ENCODE peak calls at places on chromosomes 16 and 17, in four cellular contexts. One of them, this sample, is unnamed. For H3K36me3, the result is how much of the 10 kb centered on the place peaks cover.

GRCh38 chr16:66878067-66878466 is 2.2 kb upstream of the PDP2 start:
- DNase-seq in Panc1: no peak
- DNase-seq in Karpas-422: no peak
- DNase-seq in fibroblast of lung: no peak
- DNase-seq in this sample: no peak

GRCh38 chr17:49390548-49391324 is 23.9 kb downstream of the PHB1 start:
- DNase-seq in Panc1: no peak
- DNase-seq in Karpas-422: peak
- DNase-seq in fibroblast of lung: no peak
- DNase-seq in this sample: no peak

GRCh38 chr16:6977906-6978305 is 354.7 kb upstream of the RBFOX1 start:
- DNase-seq in Panc1: no peak
- DNase-seq in Karpas-422: no peak
- DNase-seq in fibroblast of lung: no peak
- DNase-seq in this sample: no peak

GRCh38 chr17:66426397-66427033 is 124.1 kb downstream of the PRKCA start:
- DNase-seq in Panc1: no peak
- DNase-seq in Karpas-422: peak
- DNase-seq in fibroblast of lung: peak
- DNase-seq in this sample: peak

GRCh38 chr16:64380751-64381150 is 741.1 kb downstream of the CDH11 start:
- DNase-seq in Panc1: no peak
- DNase-seq in Karpas-422: no peak
- DNase-seq in fibroblast of lung: no peak
- DNase-seq in this sample: no peak

GRCh38 chr16:85064186-85064585 is 36.6 kb downstream of the KIAA0513 start:
- DNase-seq in Panc1: no peak
- DNase-seq in Karpas-422: no peak
- DNase-seq in fibroblast of lung: no peak
- DNase-seq in this sample: no peak

GRCh38 chr17:72512649-72513556 is 392.1 kb downstream of the SOX9 start:
- DNase-seq in Panc1: no peak
- DNase-seq in Karpas-422: peak
- DNase-seq in fibroblast of lung: no peak
- DNase-seq in this sample: no peak

GRCh38 chr17:82752371-82753200 is 721 bp downstream of the TBCD start:
- DNase-seq in Panc1: no peak
- DNase-seq in Karpas-422: peak
- DNase-seq in fibroblast of lung: no peak
- DNase-seq in this sample: no peak

GRCh38 chr17:59814685-59815084 is 78.1 kb downstream of the TUBD1 start:
- DNase-seq in Panc1: no peak
- DNase-seq in Karpas-422: peak
- DNase-seq in fibroblast of lung: peak
- DNase-seq in this sample: no peak

GRCh38 chr16:25691519-25692091 is at the start of gene HS3ST4:
- DNase-seq in Panc1: no peak
- DNase-seq in Karpas-422: no peak
- DNase-seq in fibroblast of lung: no peak
- DNase-seq in this sample: no peak

GRCh38 chr17:56936697-56937322 is 23.0 kb upstream of the TRIM25 start:
- DNase-seq in Panc1: no peak
- DNase-seq in Karpas-422: no peak
- DNase-seq in fibroblast of lung: no peak
- DNase-seq in this sample: no peak

GRCh38 chr16:48393843-48394703 is 8.9 kb upstream of the SIAH1 start:
- DNase-seq in Panc1: no peak
- DNase-seq in Karpas-422: no peak
- DNase-seq in fibroblast of lung: peak
- DNase-seq in this sample: no peak

GRCh38 chr16:81445143-81445922 is 725 bp downstream of the CMIP start:
- DNase-seq in Panc1: no peak
- DNase-seq in Karpas-422: peak
- DNase-seq in fibroblast of lung: no peak
- DNase-seq in this sample: peak

GRCh38 chr17:15782809-15783208 is 50.7 kb downstream of the TBC1D26 start:
- DNase-seq in Panc1: no peak
- DNase-seq in Karpas-422: no peak
- DNase-seq in fibroblast of lung: peak
- DNase-seq in this sample: no peak

GRCh38 chr16:88534731-88535141 is 35.5 kb upstream of the ZC3H18 start:
- DNase-seq in Panc1: no peak
- DNase-seq in Karpas-422: peak
- DNase-seq in fibroblast of lung: peak
- DNase-seq in this sample: no peak

GRCh38 chr17:61634942-61635538 is 44.0 kb upstream of the NACA2 start:
- DNase-seq in Panc1: no peak
- DNase-seq in Karpas-422: peak
- DNase-seq in fibroblast of lung: no peak
- DNase-seq in this sample: no peak

GRCh38 chr17:4161179-4161559 is 18.2 kb downstream of the CYB5D2 start:
- DNase-seq in Panc1: peak
- DNase-seq in Karpas-422: no peak
- DNase-seq in fibroblast of lung: peak
- DNase-seq in this sample: no peak

GRCh38 chr16:85357924-85358505 is 245.7 kb upstream of the CIBAR2 start:
- DNase-seq in Panc1: no peak
- DNase-seq in Karpas-422: no peak
- DNase-seq in fibroblast of lung: no peak
- DNase-seq in this sample: no peak

GRCh38 chr17:29683481-29683880 is 60.8 kb upstream of the CORO6 start:
- DNase-seq in Panc1: no peak
- DNase-seq in Karpas-422: no peak
- DNase-seq in fibroblast of lung: no peak
- DNase-seq in this sample: no peak

GRCh38 chr17:77644981-77645380 is 313.5 kb upstream of the TNRC6C start:
- DNase-seq in Panc1: no peak
- DNase-seq in Karpas-422: no peak
- DNase-seq in fibroblast of lung: no peak
- DNase-seq in this sample: peak

GRCh38 chr16:56370836-56371235 is 54.5 kb downstream of the AMFR start:
- DNase-seq in Panc1: no peak
- DNase-seq in Karpas-422: no peak
- DNase-seq in fibroblast of lung: peak
- DNase-seq in this sample: no peak

GRCh38 chr17:73787036-73787720 is 142.9 kb upstream of the SDK2 start:
- DNase-seq in Panc1: no peak
- DNase-seq in Karpas-422: no peak
- DNase-seq in fibroblast of lung: no peak
- DNase-seq in this sample: no peak

GRCh38 chr16:286491-287297 is 3.7 kb downstream of the PDIA2 start:
- DNase-seq in Panc1: no peak
- DNase-seq in Karpas-422: no peak
- DNase-seq in fibroblast of lung: no peak
- DNase-seq in this sample: no peak

GRCh38 chr16:289395-289997 is 6.5 kb downstream of the PDIA2 start:
- DNase-seq in Panc1: no peak
- DNase-seq in Karpas-422: no peak
- DNase-seq in fibroblast of lung: no peak
- DNase-seq in this sample: no peak

GRCh38 chr16:290015-290680 is 7.2 kb downstream of the PDIA2 start:
- DNase-seq in Panc1: no peak
- DNase-seq in Karpas-422: no peak
- DNase-seq in fibroblast of lung: no peak
- DNase-seq in this sample: no peak

GRCh38 chr16:287298-287811 is 4.4 kb downstream of the PDIA2 start:
- DNase-seq in Panc1: no peak
- DNase-seq in Karpas-422: peak
- DNase-seq in fibroblast of lung: no peak
- DNase-seq in this sample: no peak

GRCh38 chr16:287981-288920 is 5.3 kb downstream of the PDIA2 start:
- DNase-seq in Panc1: no peak
- DNase-seq in Karpas-422: no peak
- DNase-seq in fibroblast of lung: no peak
- DNase-seq in this sample: no peak
- H3K36me3 ChIP-seq in Panc1: under half
- H3K36me3 ChIP-seq in Karpas-422: under half
- H3K36me3 ChIP-seq in fibroblast of lung: under half
- H3K36me3 ChIP-seq in this sample: half or more

GRCh38 chr16:69326172-69326873 is 4.1 kb downstream of the PDF start:
- DNase-seq in Panc1: no peak
- DNase-seq in Karpas-422: no peak
- DNase-seq in fibroblast of lung: no peak
- DNase-seq in this sample: no peak

GRCh38 chr16:69325784-69326171 is 4.6 kb downstream of the PDF start:
- DNase-seq in Panc1: no peak
- DNase-seq in Karpas-422: no peak
- DNase-seq in fibroblast of lung: no peak
- DNase-seq in this sample: no peak

GRCh38 chr16:69328854-69329316 is 1.5 kb downstream of the PDF start:
- DNase-seq in Panc1: no peak
- DNase-seq in Karpas-422: peak
- DNase-seq in fibroblast of lung: peak
- DNase-seq in this sample: no peak

GRCh38 chr16:69329369-69330285 is 761 bp downstream of the PDF start:
- DNase-seq in Panc1: no peak
- DNase-seq in Karpas-422: peak
- DNase-seq in fibroblast of lung: peak
- DNase-seq in this sample: peak

DNA sequence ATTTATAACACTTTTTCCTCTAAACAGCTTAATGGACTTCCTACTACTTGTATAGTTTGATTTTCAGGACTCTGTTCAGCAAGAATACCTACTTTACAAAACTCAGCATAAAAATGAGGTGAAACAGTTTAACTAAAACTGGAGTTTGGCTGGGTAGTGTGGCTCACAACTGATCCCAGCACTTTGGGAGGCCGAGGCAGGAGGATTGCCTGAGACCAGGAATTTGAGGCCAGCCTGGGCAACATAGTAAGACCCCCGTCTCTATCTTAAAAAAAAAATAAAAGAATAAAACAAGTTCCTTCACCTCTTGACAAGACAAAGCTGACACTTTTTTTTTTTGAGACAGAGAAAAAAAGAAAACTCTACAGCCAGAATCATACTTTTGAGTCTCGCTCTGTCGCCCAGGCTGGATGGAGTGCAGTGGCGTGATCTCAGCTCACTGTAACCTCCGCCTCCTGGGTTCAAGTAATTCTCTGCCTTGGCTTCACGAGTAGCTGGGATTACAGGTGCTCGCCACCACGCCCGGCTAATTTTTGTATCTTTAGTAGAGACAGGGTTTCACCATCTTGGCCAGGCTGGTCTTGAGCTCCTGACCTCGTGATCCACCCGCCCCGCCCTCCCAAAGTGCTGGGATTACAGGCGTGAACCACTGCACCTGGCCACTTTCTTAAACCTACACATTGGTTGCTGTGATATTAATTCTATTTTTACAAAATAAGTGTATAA is 2.6 kb downstream of the PDF start:
- DNase-seq in Panc1: no peak
- DNase-seq in Karpas-422: no peak
- DNase-seq in fibroblast of lung: no peak
- DNase-seq in this sample: no peak
- H3K36me3 ChIP-seq in Panc1: under half
- H3K36me3 ChIP-seq in Karpas-422: under half
- H3K36me3 ChIP-seq in fibroblast of lung: under half
- H3K36me3 ChIP-seq in this sample: under half

GRCh38 chr17:50631908-50632571 is 2.6 kb upstream of the ABCC3 start:
- DNase-seq in Panc1: no peak
- DNase-seq in Karpas-422: no peak
- DNase-seq in fibroblast of lung: no peak
- DNase-seq in this sample: no peak
- H3K36me3 ChIP-seq in Panc1: under half
- H3K36me3 ChIP-seq in Karpas-422: under half
- H3K36me3 ChIP-seq in fibroblast of lung: under half
- H3K36me3 ChIP-seq in this sample: under half

GRCh38 chr17:41771389-41772206 is 14.9 kb downstream of the JUP start:
- DNase-seq in Panc1: no peak
- DNase-seq in Karpas-422: peak
- DNase-seq in fibroblast of lung: no peak
- DNase-seq in this sample: no peak
- H3K36me3 ChIP-seq in Panc1: under half
- H3K36me3 ChIP-seq in Karpas-422: under half
- H3K36me3 ChIP-seq in fibroblast of lung: under half
- H3K36me3 ChIP-seq in this sample: under half

GRCh38 chr16:11676799-11677198 is 8.5 kb downstream of the SNN start:
- DNase-seq in Panc1: no peak
- DNase-seq in Karpas-422: no peak
- DNase-seq in fibroblast of lung: no peak
- DNase-seq in this sample: no peak
- H3K36me3 ChIP-seq in Panc1: under half
- H3K36me3 ChIP-seq in Karpas-422: under half
- H3K36me3 ChIP-seq in fibroblast of lung: under half
- H3K36me3 ChIP-seq in this sample: under half

GRCh38 chr17:64599187-64599676 is 62.9 kb downstream of the SMURF2 start:
- DNase-seq in Panc1: no peak
- DNase-seq in Karpas-422: no peak
- DNase-seq in fibroblast of lung: no peak
- DNase-seq in this sample: peak

GRCh38 chr17:64596439-64596838 is 65.7 kb downstream of the SMURF2 start:
- DNase-seq in Panc1: no peak
- DNase-seq in Karpas-422: no peak
- DNase-seq in fibroblast of lung: no peak
- DNase-seq in this sample: no peak

GRCh38 chr17:64599827-64600226 is 62.3 kb downstream of the SMURF2 start:
- DNase-seq in Panc1: no peak
- DNase-seq in Karpas-422: no peak
- DNase-seq in fibroblast of lung: no peak
- DNase-seq in this sample: no peak

GRCh38 chr17:64596988-64597387 is 65.1 kb downstream of the SMURF2 start:
- DNase-seq in Panc1: no peak
- DNase-seq in Karpas-422: no peak
- DNase-seq in fibroblast of lung: no peak
- DNase-seq in this sample: no peak

DNA sequence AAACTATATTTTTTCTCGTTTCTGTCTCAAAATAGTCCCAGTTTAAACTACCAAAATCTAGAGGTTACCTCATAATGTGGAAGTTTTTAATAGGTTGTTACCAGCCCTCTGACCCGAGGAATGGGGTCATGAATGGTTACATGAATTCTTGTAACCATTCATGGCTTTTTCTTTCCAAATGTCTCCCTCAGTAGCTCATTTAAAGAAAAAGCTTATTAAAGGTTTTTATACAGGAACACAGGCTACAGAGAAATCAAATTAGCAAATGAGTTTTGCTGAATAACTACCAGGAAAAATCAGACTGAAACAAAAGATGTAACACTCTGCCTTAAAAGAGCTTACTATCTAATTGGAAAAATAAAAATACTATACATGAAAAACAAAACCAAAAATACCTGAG is 63.4 kb downstream of the SMURF2 start:
- DNase-seq in Panc1: no peak
- DNase-seq in Karpas-422: no peak
- DNase-seq in fibroblast of lung: no peak
- DNase-seq in this sample: no peak
- H3K36me3 ChIP-seq in Panc1: under half
- H3K36me3 ChIP-seq in Karpas-422: under half
- H3K36me3 ChIP-seq in fibroblast of lung: under half
- H3K36me3 ChIP-seq in this sample: under half